ENCODE peak calls at places on chromosomes 1 and 21, in eight cellular contexts. G is colonic mucosa, X is lung, L is uterus, Q is HCT116, N is upper lobe of left lung, T is WERI-Rb-1, F is cardiac muscle cell. V is an unnamed sample.
A peak's percentile ranks its signal among the peaks of the same experiment; 100 is the strongest.

GRCh38 chr1:20702416-20702815 is 15.4 kb downstream of the KIF17 start:
- DNase-seq in X (no peak), F (peak; percentile 32), L (no peak), T (peak; percentile 38), Q (no peak), N (no peak), G (no peak), V (no peak)

GRCh38 chr1:100240013-100240412 is 9.6 kb downstream of the DBT start:
- DNase-seq in T (no peak), F (no peak), N (no peak), L (no peak), G (no peak), X (no peak), Q (no peak), V (no peak)

GRCh38 chr21:21851205-21851604 is 853.0 kb downstream of the NCAM2 start:
- DNase-seq in X (no peak), L (no peak), G (no peak), F (no peak), T (no peak), Q (no peak), N (no peak), V (no peak)

GRCh38 chr1:35855016-35855700 is 27.9 kb upstream of the AGO1 start:
- DNase-seq in Q (no peak), F (no peak), N (no peak), T (peak; percentile 83), X (no peak), L (no peak), G (peak; percentile 27), V (no peak)

GRCh38 chr1:21617126-21617738 is 51.9 kb downstream of the RAP1GAP start:
- DNase-seq in N (no peak), G (no peak), Q (no peak), X (no peak), T (no peak), L (no peak), F (no peak), V (no peak)

GRCh38 chr1:204449631-204450280 is 38.1 kb upstream of the PPP1R15B start:
- DNase-seq in Q (no peak), G (peak; percentile 41), T (no peak), X (no peak), N (no peak), F (no peak), L (no peak), V (no peak)

GRCh38 chr1:65343286-65343685 is 33.9 kb downstream of the DNAJC6 start:
- DNase-seq in T (no peak), X (no peak), Q (no peak), N (no peak), G (no peak), L (no peak), F (peak; percentile 40), V (no peak)

GRCh38 chr1:229325873-229326502 is 16.9 kb downstream of the CCSAP start:
- DNase-seq in X (no peak), L (no peak), G (no peak), Q (no peak), T (no peak), N (no peak), F (no peak), V (no peak)

DNA sequence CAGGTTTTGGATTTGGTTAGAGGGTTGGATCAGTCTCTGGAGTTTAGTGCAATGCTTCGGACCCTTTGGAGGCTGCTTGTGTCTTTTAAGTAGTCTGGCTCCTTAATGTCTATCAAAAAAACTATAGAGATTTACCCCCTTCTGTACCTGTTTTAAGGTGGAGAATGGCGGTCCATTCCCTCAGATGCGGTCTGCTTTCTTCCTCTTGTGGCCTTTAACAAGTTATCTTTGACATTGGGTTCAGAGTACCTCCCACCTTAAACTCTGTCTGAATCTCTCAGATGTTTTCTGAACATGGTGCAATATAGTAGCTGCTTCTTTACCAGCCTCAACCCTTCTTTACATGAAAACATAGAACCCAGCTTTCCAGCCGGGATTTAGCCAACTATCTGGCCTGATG is 2.4 kb downstream of the IPO9 start:
- DNase-seq in L (no peak), F (no peak), Q (no peak), T (no peak), X (no peak), N (no peak), G (no peak), V (no peak)
- H3K27ac ChIP-seq in L (no peak overlapping the region), F (no peak overlapping the region), Q (no peak overlapping the region), T (no peak overlapping the region), X (no peak overlapping the region), N (no peak overlapping the region), G (no peak overlapping the region), V (no peak overlapping the region)

DNA sequence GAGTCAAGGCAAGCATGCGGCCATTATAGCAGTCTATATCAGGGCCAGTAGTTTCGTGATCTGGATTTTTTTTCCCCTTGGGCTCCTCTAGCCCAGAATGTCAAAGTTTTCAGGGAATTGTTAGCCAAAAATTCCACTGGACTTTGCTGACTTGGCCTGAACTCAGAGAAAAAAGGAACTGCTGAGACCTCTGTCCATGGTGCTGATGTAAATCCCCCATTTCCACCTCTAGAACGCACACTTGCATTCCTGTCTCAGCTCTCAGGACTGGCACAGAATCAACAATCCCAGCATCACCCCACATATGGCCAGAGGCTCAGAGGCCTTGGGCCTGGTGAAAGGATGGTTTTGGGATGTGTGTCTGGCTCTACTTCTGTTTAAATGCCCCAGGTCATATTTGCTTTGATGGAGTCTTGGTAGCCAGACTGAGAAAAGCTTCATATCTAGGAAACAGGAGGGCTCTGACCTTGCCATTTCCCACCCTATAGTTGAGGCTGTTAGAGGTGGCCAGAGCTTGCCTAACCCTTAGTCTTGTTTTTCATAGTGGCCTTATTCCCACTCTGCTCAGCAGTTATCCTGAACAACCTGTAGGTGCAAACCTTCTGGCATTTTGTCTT is 16.9 kb upstream of the EFCAB14 start:
- DNase-seq in N (no peak), L (no peak), Q (peak; percentile 29), G (peak; percentile 45), T (no peak), X (peak; percentile 48), F (peak; percentile 81), V (peak; percentile 34)
- TF ChIP-seq CTCF in N (no peak), L (peak; percentile 4), Q (peak; percentile 29), G (no peak), T (peak; percentile 60), X (no peak), F (peak; percentile 44), V (no peak)

DNA sequence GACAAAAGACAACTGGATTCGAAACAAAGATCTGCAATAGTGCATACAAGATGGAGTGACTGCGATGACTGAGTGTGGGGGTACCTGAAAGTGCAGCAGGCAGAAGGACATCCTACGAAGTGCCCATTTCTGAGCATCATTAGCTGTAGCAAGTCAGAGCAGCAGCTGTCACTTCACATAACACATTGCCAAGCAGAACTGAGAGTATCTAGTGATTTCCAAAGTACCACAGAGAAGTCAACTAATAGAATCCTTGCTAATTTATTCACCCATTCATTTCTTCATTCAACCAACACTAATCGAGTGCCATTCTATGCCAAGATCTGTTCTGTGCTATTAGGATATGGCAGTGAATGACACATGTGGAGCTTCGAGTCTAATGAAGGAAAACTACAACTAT is 31.6 kb upstream of the CAMSAP2 start:
- DNase-seq in Q (no peak), L (no peak), N (no peak), T (no peak), F (no peak), G (no peak), X (no peak), V (no peak)
- H3K27ac ChIP-seq in Q (no peak overlapping the region), L (no peak overlapping the region), N (no peak overlapping the region), T (no peak overlapping the region), F (no peak overlapping the region), G (no peak overlapping the region), X (no peak overlapping the region), V (no peak overlapping the region)

GRCh38 chr1:30601316-30602085 is 121.9 kb downstream of the MATN1 start:
- DNase-seq in X (peak; percentile 10), N (peak; percentile 25), L (no peak), G (peak; percentile 4), Q (no peak), T (no peak), F (no peak), V (no peak)
- TF ChIP-seq CTCF in X (no peak), N (no peak), L (no peak), G (no peak), Q (no peak), T (peak; percentile 34), F (peak; percentile 3), V (no peak)

DNA sequence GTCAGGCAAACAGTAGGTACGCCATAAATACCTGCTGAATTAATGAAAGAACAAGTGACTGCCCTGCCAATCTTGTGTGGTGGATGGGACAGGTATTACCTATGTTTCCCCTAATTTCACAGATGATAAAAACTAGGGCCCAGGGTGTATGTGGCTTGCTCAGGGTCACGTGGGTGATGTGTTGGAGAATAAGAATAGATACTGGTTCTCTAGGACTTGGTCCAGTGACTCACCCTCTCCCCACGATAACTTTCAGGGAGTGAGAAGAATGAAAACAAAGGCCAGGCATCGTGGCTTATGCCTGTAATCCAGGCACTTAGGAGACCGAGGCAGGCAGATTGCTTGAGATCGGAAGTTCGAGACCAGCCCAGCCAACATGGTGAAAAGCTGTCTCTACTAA is 26.7 kb downstream of the SLC26A9 start:
- DNase-seq in F (no peak), G (no peak), L (no peak), X (no peak), N (no peak), T (no peak), Q (no peak), V (no peak)
- H3K27ac ChIP-seq in F (peak overlapping the region; percentile 95), G (no peak overlapping the region), L (no peak overlapping the region), X (no peak overlapping the region), N (no peak overlapping the region), T (no peak overlapping the region), Q (no peak overlapping the region), V (peak overlapping the region; percentile 17)

DNA sequence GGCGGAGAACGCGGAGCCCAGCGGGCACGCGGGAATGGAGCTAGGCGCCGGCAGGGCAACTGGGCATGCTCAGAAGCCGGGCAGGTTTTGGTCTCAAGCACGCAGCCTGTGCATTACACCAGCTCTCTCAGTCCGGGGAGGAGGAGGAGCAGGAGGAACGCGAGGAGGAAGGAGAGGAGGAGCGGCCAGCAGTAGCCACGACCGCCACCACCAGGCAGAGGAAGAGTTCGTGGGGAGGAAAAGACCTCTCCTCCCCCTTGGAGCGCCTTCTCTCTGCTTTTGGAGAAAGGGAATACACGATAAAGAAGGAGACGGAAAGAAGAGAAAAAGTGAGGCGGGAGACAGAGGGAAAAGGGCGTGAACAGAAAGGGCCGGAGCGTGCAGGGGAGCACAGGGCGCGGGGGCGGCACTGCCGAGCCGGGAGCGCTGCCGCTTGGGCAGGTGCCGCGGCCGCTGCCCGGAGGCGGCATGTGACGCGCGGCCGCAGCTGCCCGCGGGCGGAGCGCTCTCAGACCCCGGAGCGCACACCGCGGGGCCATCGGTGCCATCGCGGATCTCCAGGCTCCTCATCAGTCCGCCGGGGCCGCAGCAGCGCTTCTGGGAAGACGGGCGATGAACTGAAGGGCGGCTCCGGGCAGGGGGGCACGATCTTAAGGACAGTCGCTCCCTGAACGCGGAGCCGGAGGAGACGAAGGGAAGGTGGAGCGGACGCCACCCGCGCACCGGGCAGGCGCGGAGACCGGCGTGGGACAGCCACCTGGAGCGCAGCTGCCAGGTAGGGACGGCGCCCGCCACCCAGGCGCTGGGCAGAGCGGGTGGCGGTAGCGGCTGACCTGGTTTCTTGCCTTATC is at the start of gene CHRM3:
- DNase-seq in L (peak; percentile 56), N (peak; percentile 83), F (peak; percentile 24), X (peak; percentile 77), G (peak; percentile 91), Q (no peak), T (peak; percentile 96), V (peak; percentile 91)
- TF ChIP-seq CTCF in L (no peak), N (no peak), F (no peak), X (no peak), G (no peak), Q (no peak), T (peak; percentile 74), V (peak; percentile 89)